ENCODE peak calls at places on chromosomes 13 and 19, in eight cellular contexts. One of them, this sample, is unnamed.

GRCh38 chr13:102774210-102774560 is 599 bp upstream of the TEX30 start:
- DNase-seq in mesothelial cell of epicardium: no peak
- DNase-seq in ELR: no peak
- DNase-seq in HFF-Myc: no peak
- DNase-seq in LHCN-M2: no peak
- DNase-seq in brain pericyte: no peak
- DNase-seq in cerebellum: no peak
- DNase-seq in stimulated activated CD4-positive, alpha-beta T cell treated with anti-CD3 and anti-CD28 coated beads, Interleukin-2, amount 100 ng/mL, for 4 hours: no peak
- DNase-seq in this sample: no peak

GRCh38 chr19:44447864-44448674 is at the start of gene ZNF229:
- DNase-seq in cerebellum: peak; percentile 89
- DNase-seq in stimulated activated CD4-positive, alpha-beta T cell treated with anti-CD3 and anti-CD28 coated beads, Interleukin-2, amount 100 ng/mL, for 4 hours: peak; percentile 56
- DNase-seq in ELR: peak; percentile 93
- DNase-seq in brain pericyte: peak; percentile 63
- DNase-seq in HFF-Myc: peak; percentile 88
- DNase-seq in LHCN-M2: peak; percentile 84
- DNase-seq in mesothelial cell of epicardium: peak; percentile 54
- DNase-seq in this sample: peak; percentile 70

GRCh38 chr19:40889366-40889765 is 7.3 kb upstream of the CYP2A7 start:
- DNase-seq in cerebellum: no peak
- DNase-seq in HFF-Myc: no peak
- DNase-seq in brain pericyte: no peak
- DNase-seq in mesothelial cell of epicardium: no peak
- DNase-seq in ELR: no peak
- DNase-seq in LHCN-M2: no peak
- DNase-seq in stimulated activated CD4-positive, alpha-beta T cell treated with anti-CD3 and anti-CD28 coated beads, Interleukin-2, amount 100 ng/mL, for 4 hours: no peak
- DNase-seq in this sample: no peak

GRCh38 chr19:33368074-33368864 is 5.2 kb upstream of the CEBPG start:
- DNase-seq in brain pericyte: no peak
- DNase-seq in ELR: peak; percentile 73
- DNase-seq in LHCN-M2: peak; percentile 93
- DNase-seq in cerebellum: no peak
- DNase-seq in stimulated activated CD4-positive, alpha-beta T cell treated with anti-CD3 and anti-CD28 coated beads, Interleukin-2, amount 100 ng/mL, for 4 hours: no peak
- DNase-seq in HFF-Myc: no peak
- DNase-seq in mesothelial cell of epicardium: no peak
- DNase-seq in this sample: no peak

GRCh38 chr13:40330950-40331349 is 335.5 kb downstream of the FOXO1 start:
- DNase-seq in cerebellum: no peak
- DNase-seq in stimulated activated CD4-positive, alpha-beta T cell treated with anti-CD3 and anti-CD28 coated beads, Interleukin-2, amount 100 ng/mL, for 4 hours: no peak
- DNase-seq in HFF-Myc: no peak
- DNase-seq in LHCN-M2: no peak
- DNase-seq in mesothelial cell of epicardium: no peak
- DNase-seq in brain pericyte: no peak
- DNase-seq in ELR: no peak
- DNase-seq in this sample: no peak

GRCh38 chr19:57434386-57435061 is 601 bp upstream of the ZNF749 start:
- DNase-seq in brain pericyte: no peak
- DNase-seq in stimulated activated CD4-positive, alpha-beta T cell treated with anti-CD3 and anti-CD28 coated beads, Interleukin-2, amount 100 ng/mL, for 4 hours: no peak
- DNase-seq in cerebellum: no peak
- DNase-seq in HFF-Myc: no peak
- DNase-seq in ELR: peak; percentile 47
- DNase-seq in LHCN-M2: no peak
- DNase-seq in mesothelial cell of epicardium: no peak
- DNase-seq in this sample: no peak

GRCh38 chr19:44634785-44635184 is 8.9 kb upstream of the PVR start:
- DNase-seq in mesothelial cell of epicardium: no peak
- DNase-seq in LHCN-M2: no peak
- DNase-seq in stimulated activated CD4-positive, alpha-beta T cell treated with anti-CD3 and anti-CD28 coated beads, Interleukin-2, amount 100 ng/mL, for 4 hours: no peak
- DNase-seq in brain pericyte: no peak
- DNase-seq in ELR: peak; percentile 12
- DNase-seq in HFF-Myc: no peak
- DNase-seq in cerebellum: no peak
- DNase-seq in this sample: no peak

GRCh38 chr19:10516671-10517286 is 468 bp downstream of the S1PR5 start:
- DNase-seq in cerebellum: no peak
- DNase-seq in brain pericyte: no peak
- DNase-seq in stimulated activated CD4-positive, alpha-beta T cell treated with anti-CD3 and anti-CD28 coated beads, Interleukin-2, amount 100 ng/mL, for 4 hours: no peak
- DNase-seq in LHCN-M2: no peak
- DNase-seq in ELR: peak; percentile 52
- DNase-seq in mesothelial cell of epicardium: no peak
- DNase-seq in HFF-Myc: no peak
- DNase-seq in this sample: no peak

GRCh38 chr19:53792721-53793433 is 31.2 kb downstream of the NLRP12 start:
- DNase-seq in ELR: peak; percentile 90
- DNase-seq in HFF-Myc: peak; percentile 66
- DNase-seq in LHCN-M2: peak; percentile 80
- DNase-seq in stimulated activated CD4-positive, alpha-beta T cell treated with anti-CD3 and anti-CD28 coated beads, Interleukin-2, amount 100 ng/mL, for 4 hours: peak; percentile 58
- DNase-seq in brain pericyte: peak; percentile 34
- DNase-seq in cerebellum: peak; percentile 82
- DNase-seq in mesothelial cell of epicardium: peak; percentile 69
- DNase-seq in this sample: peak; percentile 82

GRCh38 chr19:17751912-17752273 is 616 bp downstream of the FCHO1 start:
- DNase-seq in HFF-Myc: no peak
- DNase-seq in stimulated activated CD4-positive, alpha-beta T cell treated with anti-CD3 and anti-CD28 coated beads, Interleukin-2, amount 100 ng/mL, for 4 hours: no peak
- DNase-seq in brain pericyte: no peak
- DNase-seq in mesothelial cell of epicardium: no peak
- DNase-seq in cerebellum: no peak
- DNase-seq in LHCN-M2: no peak
- DNase-seq in ELR: no peak
- DNase-seq in this sample: no peak

This sample was measured in activated CD4-positive, alpha-beta T cell treated with anti-CD3 and anti-CD28 coated beads, Interleukin-2, amount 50 U/mL, for 48 hours.